ENCODE peak calls at places on chromosome 6, in four cellular contexts. W, O, H and R are unnamed samples.

GRCh38 chr6:46528956-46529750 is 37.9 kb upstream of the RCAN2 start:
- DNase-seq in H (no peak), W (no peak), O (no peak), R (no peak)

GRCh38 chr6:53984581-53984980 is 126.7 kb upstream of the MLIP start:
- DNase-seq in O (no peak), W (no peak), H (no peak), R (no peak)

GRCh38 chr6:343960-344815 is 47.4 kb upstream of the IRF4 start:
- DNase-seq in O (no peak), H (no peak), W (no peak), R (no peak)

GRCh38 chr6:52115145-52115741 is 27.8 kb upstream of the PKHD1 start:
- DNase-seq in W (no peak), H (no peak), O (no peak), R (no peak)

GRCh38 chr6:43491750-43492661 is 14.6 kb downstream of the TJAP1 start:
- DNase-seq in W (no peak), O (no peak), H (no peak), R (peak; percentile 76)

GRCh38 chr6:1611572-1612385 is 2.1 kb downstream of the FOXC1 start:
- DNase-seq in O (no peak), H (no peak), W (no peak), R (no peak)

GRCh38 chr6:10513544-10513943 is 7.6 kb upstream of the GCNT2 start:
- DNase-seq in O (no peak), H (no peak), W (no peak), R (no peak)

GRCh38 chr6:129059650-129060049 is 176.7 kb downstream of the LAMA2 start:
- DNase-seq in H (no peak), W (no peak), O (no peak), R (no peak)

GRCh38 chr6:160226118-160226541 is 32.5 kb downstream of the SLC22A2 start:
- DNase-seq in H (peak; percentile 12), O (no peak), W (no peak), R (no peak)

GRCh38 chr6:164247106-164247505 is 832.6 kb downstream of the QKI start:
- DNase-seq in H (no peak), W (no peak), O (no peak), R (no peak)

GRCh38 chr6:42088101-42088591 is 37.8 kb downstream of the TAF8 start:
- DNase-seq in O (no peak), H (no peak), W (peak; percentile 18), R (no peak)

GRCh38 chr6:159109391-159109790 is 59.8 kb upstream of the FNDC1 start:
- DNase-seq in H (no peak), O (no peak), W (no peak), R (no peak)

GRCh38 chr6:104784884-104785283 is 74.8 kb downstream of the HACE1 start:
- DNase-seq in O (no peak), H (no peak), W (no peak), R (no peak)

GRCh38 chr6:169921853-169922779 is 170.7 kb downstream of the ERMARD start:
- DNase-seq in W (no peak), H (no peak), O (no peak), R (no peak)

GRCh38 chr6:912871-913663 is 220.1 kb upstream of the EXOC2 start:
- DNase-seq in O (no peak), H (no peak), W (no peak), R (no peak)

GRCh38 chr6:162448294-162448693 is 279.3 kb downstream of the PRKN start:
- DNase-seq in W (no peak), H (no peak), O (no peak), R (no peak)

GRCh38 chr6:157647261-157647915 is 175.7 kb upstream of the SNX9 start:
- DNase-seq in W (no peak), O (no peak), H (no peak), R (no peak)

GRCh38 chr6:52407467-52407866 is 12.7 kb upstream of the EFHC1 start:
- DNase-seq in O (no peak), H (no peak), W (peak; percentile 48), R (no peak)

GRCh38 chr6:135231469-135231844 is 50.3 kb downstream of the MYB start:
- DNase-seq in O (no peak), H (no peak), W (no peak), R (no peak)

GRCh38 chr6:12008366-12009179 is 3.5 kb upstream of the HIVEP1 start:
- DNase-seq in O (peak; percentile 82), W (peak; percentile 43), H (peak; percentile 47), R (peak; percentile 81)

GRCh38 chr6:101386982-101387381 is 6.5 kb upstream of the GRIK2 start:
- DNase-seq in H (no peak), W (no peak), O (no peak), R (no peak)

GRCh38 chr6:28794175-28795002 is 129.4 kb downstream of the TRIM27 start:
- DNase-seq in H (no peak), O (no peak), W (no peak), R (no peak)

GRCh38 chr6:116564296-116564695 is 7.0 kb upstream of the RWDD1 start:
- DNase-seq in H (no peak), O (no peak), W (no peak), R (no peak)

GRCh38 chr6:5517781-5518180 is 256.5 kb downstream of the FARS2 start:
- DNase-seq in H (no peak), W (no peak), O (peak; percentile 6), R (no peak)

GRCh38 chr6:27871919-27872633 is 40.1 kb downstream of the OR2B2 start:
- DNase-seq in W (peak; percentile 59), O (peak; percentile 79), H (no peak), R (peak; percentile 76)

GRCh38 chr6:72042088-72042487 is 155.7 kb downstream of the RIMS1 start:
- DNase-seq in H (no peak), O (no peak), W (no peak), R (no peak)

GRCh38 chr6:71967436-71967835 is 81.1 kb downstream of the RIMS1 start:
- DNase-seq in O (no peak), H (no peak), W (no peak), R (no peak)

GRCh38 chr6:70310063-70310694 is 7.3 kb upstream of the COL9A1 start:
- DNase-seq in H (no peak), O (no peak), W (no peak), R (no peak)

GRCh38 chr6:72403413-72403812 is 218.5 kb upstream of the KCNQ5 start:
- DNase-seq in O (no peak), W (no peak), H (no peak), R (no peak)

GRCh38 chr6:148915889-148916288 is 169.1 kb downstream of the UST start:
- DNase-seq in H (no peak), W (no peak), O (no peak), R (no peak)

GRCh38 chr6:49264909-49265308 is 198.1 kb downstream of the MMUT start:
- DNase-seq in O (no peak), W (no peak), H (no peak), R (no peak)